ENCODE peak calls at places on chromosomes 5 and 9, in eight cellular contexts. One of them, this sample, is unnamed.

GRCh38 chr9:138010274-138010800 is 132.8 kb downstream of the CACNA1B start:
- DNase-seq in HAP-1: no peak
- DNase-seq in DMS153: no peak
- DNase-seq in ureter: peak
- DNase-seq in WTC11: no peak
- DNase-seq in T47D: no peak
- DNase-seq in CD14-positive monocyte: peak
- DNase-seq in HT1080: no peak
- DNase-seq in this sample: no peak

GRCh38 chr5:137696481-137696880 is 39.4 kb downstream of the KLHL3 start:
- DNase-seq in T47D: no peak
- DNase-seq in CD14-positive monocyte: no peak
- DNase-seq in HAP-1: no peak
- DNase-seq in DMS153: no peak
- DNase-seq in WTC11: no peak
- DNase-seq in HT1080: peak
- DNase-seq in ureter: no peak
- DNase-seq in this sample: no peak

GRCh38 chr5:59766394-59766793 is 127.1 kb downstream of the PDE4D start:
- DNase-seq in T47D: no peak
- DNase-seq in DMS153: peak
- DNase-seq in ureter: peak
- DNase-seq in WTC11: no peak
- DNase-seq in HT1080: no peak
- DNase-seq in CD14-positive monocyte: no peak
- DNase-seq in HAP-1: no peak
- DNase-seq in this sample: no peak

GRCh38 chr9:21690561-21690960 is 111.9 kb upstream of the MTAP start:
- DNase-seq in T47D: no peak
- DNase-seq in HT1080: no peak
- DNase-seq in WTC11: no peak
- DNase-seq in DMS153: no peak
- DNase-seq in CD14-positive monocyte: no peak
- DNase-seq in HAP-1: no peak
- DNase-seq in ureter: no peak
- DNase-seq in this sample: no peak

GRCh38 chr5:77486344-77486962 is 5.7 kb downstream of the WDR41 start:
- DNase-seq in DMS153: peak
- DNase-seq in HT1080: no peak
- DNase-seq in T47D: no peak
- DNase-seq in ureter: peak
- DNase-seq in WTC11: no peak
- DNase-seq in HAP-1: no peak
- DNase-seq in CD14-positive monocyte: no peak
- DNase-seq in this sample: no peak

GRCh38 chr5:154157483-154158378 is 32.8 kb upstream of the GALNT10 start:
- DNase-seq in DMS153: no peak
- DNase-seq in HT1080: no peak
- DNase-seq in CD14-positive monocyte: no peak
- DNase-seq in ureter: no peak
- DNase-seq in WTC11: peak
- DNase-seq in HAP-1: no peak
- DNase-seq in T47D: no peak
- DNase-seq in this sample: no peak

GRCh38 chr9:4375424-4376195 is 75.7 kb upstream of the GLIS3 start:
- DNase-seq in WTC11: no peak
- DNase-seq in ureter: no peak
- DNase-seq in HT1080: peak
- DNase-seq in CD14-positive monocyte: no peak
- DNase-seq in T47D: no peak
- DNase-seq in HAP-1: peak
- DNase-seq in DMS153: no peak
- DNase-seq in this sample: no peak

GRCh38 chr9:96158909-96159575 is 142.9 kb downstream of the HSD17B3 start:
- DNase-seq in HAP-1: no peak
- DNase-seq in WTC11: no peak
- DNase-seq in CD14-positive monocyte: no peak
- DNase-seq in HT1080: peak
- DNase-seq in DMS153: no peak
- DNase-seq in ureter: no peak
- DNase-seq in T47D: no peak
- DNase-seq in this sample: no peak

GRCh38 chr5:139650031-139650688 is 2.0 kb downstream of the CXXC5 start:
- DNase-seq in DMS153: no peak
- DNase-seq in CD14-positive monocyte: no peak
- DNase-seq in HT1080: no peak
- DNase-seq in ureter: peak
- DNase-seq in WTC11: peak
- DNase-seq in HAP-1: peak
- DNase-seq in T47D: no peak
- DNase-seq in this sample: no peak

GRCh38 chr5:121430538-121430937 is 421.1 kb upstream of the FTMT start:
- DNase-seq in WTC11: no peak
- DNase-seq in HAP-1: no peak
- DNase-seq in ureter: no peak
- DNase-seq in DMS153: no peak
- DNase-seq in T47D: no peak
- DNase-seq in CD14-positive monocyte: no peak
- DNase-seq in HT1080: peak
- DNase-seq in this sample: no peak

GRCh38 chr9:136361757-136362449 is 1.6 kb downstream of the DNLZ start:
- DNase-seq in WTC11: no peak
- DNase-seq in ureter: no peak
- DNase-seq in HT1080: no peak
- DNase-seq in T47D: no peak
- DNase-seq in DMS153: no peak
- DNase-seq in HAP-1: no peak
- DNase-seq in CD14-positive monocyte: no peak
- DNase-seq in this sample: no peak

GRCh38 chr5:147859962-147860640 is 18.4 kb upstream of the SCGB3A2 start:
- DNase-seq in CD14-positive monocyte: no peak
- DNase-seq in ureter: no peak
- DNase-seq in DMS153: no peak
- DNase-seq in T47D: no peak
- DNase-seq in HAP-1: no peak
- DNase-seq in HT1080: no peak
- DNase-seq in WTC11: no peak
- DNase-seq in this sample: no peak

GRCh38 chr5:1118738-1119137 is 6.9 kb upstream of the SLC12A7 start:
- DNase-seq in HT1080: no peak
- DNase-seq in T47D: no peak
- DNase-seq in ureter: no peak
- DNase-seq in CD14-positive monocyte: no peak
- DNase-seq in HAP-1: no peak
- DNase-seq in DMS153: peak
- DNase-seq in WTC11: no peak
- DNase-seq in this sample: no peak

GRCh38 chr5:172194985-172195774 is 1.2 kb downstream of the EFCAB9 start:
- DNase-seq in HAP-1: no peak
- DNase-seq in ureter: peak
- DNase-seq in WTC11: no peak
- DNase-seq in DMS153: no peak
- DNase-seq in CD14-positive monocyte: no peak
- DNase-seq in HT1080: no peak
- DNase-seq in T47D: no peak
- DNase-seq in this sample: no peak

GRCh38 chr9:137242329-137243204 is 1.5 kb downstream of the TUBB4B start:
- DNase-seq in HT1080: no peak
- DNase-seq in ureter: no peak
- DNase-seq in DMS153: no peak
- DNase-seq in HAP-1: no peak
- DNase-seq in WTC11: no peak
- DNase-seq in CD14-positive monocyte: no peak
- DNase-seq in T47D: no peak
- DNase-seq in this sample: no peak

GRCh38 chr5:76527685-76528161 is 95.5 kb downstream of the F2RL2 start:
- DNase-seq in T47D: no peak
- DNase-seq in WTC11: no peak
- DNase-seq in CD14-positive monocyte: no peak
- DNase-seq in ureter: no peak
- DNase-seq in DMS153: no peak
- DNase-seq in HAP-1: peak
- DNase-seq in HT1080: no peak
- DNase-seq in this sample: no peak

GRCh38 chr9:129319938-129320481 is 141.9 kb upstream of the IER5L start:
- DNase-seq in CD14-positive monocyte: no peak
- DNase-seq in WTC11: no peak
- DNase-seq in T47D: no peak
- DNase-seq in HT1080: no peak
- DNase-seq in HAP-1: no peak
- DNase-seq in ureter: no peak
- DNase-seq in DMS153: no peak
- DNase-seq in this sample: no peak

GRCh38 chr9:127281887-127282286 is 17.3 kb downstream of the GARNL3 start:
- DNase-seq in CD14-positive monocyte: no peak
- DNase-seq in WTC11: no peak
- DNase-seq in DMS153: no peak
- DNase-seq in HT1080: no peak
- DNase-seq in T47D: no peak
- DNase-seq in HAP-1: no peak
- DNase-seq in ureter: no peak
- DNase-seq in this sample: no peak

GRCh38 chr5:59099270-59099994 is 516.6 kb downstream of the RAB3C start:
- DNase-seq in HT1080: peak
- DNase-seq in ureter: no peak
- DNase-seq in DMS153: no peak
- DNase-seq in T47D: no peak
- DNase-seq in CD14-positive monocyte: no peak
- DNase-seq in WTC11: no peak
- DNase-seq in HAP-1: no peak
- DNase-seq in this sample: peak

GRCh38 chr9:35563791-35564197 is 41.3 kb upstream of the TESK1 start:
- DNase-seq in T47D: no peak
- DNase-seq in ureter: no peak
- DNase-seq in HT1080: no peak
- DNase-seq in DMS153: no peak
- DNase-seq in WTC11: peak
- DNase-seq in CD14-positive monocyte: no peak
- DNase-seq in HAP-1: no peak
- DNase-seq in this sample: no peak

GRCh38 chr9:112166176-112167140 is 8.6 kb downstream of the SUSD1 start:
- DNase-seq in T47D: no peak
- DNase-seq in HT1080: peak
- DNase-seq in HAP-1: no peak
- DNase-seq in DMS153: no peak
- DNase-seq in CD14-positive monocyte: no peak
- DNase-seq in ureter: no peak
- DNase-seq in WTC11: no peak
- DNase-seq in this sample: no peak

GRCh38 chr5:56557198-56557597 is 258.2 kb upstream of the MAP3K1 start:
- DNase-seq in CD14-positive monocyte: no peak
- DNase-seq in T47D: no peak
- DNase-seq in WTC11: no peak
- DNase-seq in HAP-1: no peak
- DNase-seq in HT1080: no peak
- DNase-seq in DMS153: no peak
- DNase-seq in ureter: no peak
- DNase-seq in this sample: no peak

GRCh38 chr9:114507726-114508125 is 2.5 kb upstream of the WHRN start:
- DNase-seq in HT1080: peak
- DNase-seq in T47D: peak
- DNase-seq in HAP-1: peak
- DNase-seq in DMS153: peak
- DNase-seq in CD14-positive monocyte: no peak
- DNase-seq in WTC11: no peak
- DNase-seq in ureter: no peak
- DNase-seq in this sample: no peak

GRCh38 chr9:134595014-134595413 is 46.6 kb upstream of the COL5A1 start:
- DNase-seq in HAP-1: no peak
- DNase-seq in DMS153: no peak
- DNase-seq in WTC11: no peak
- DNase-seq in ureter: no peak
- DNase-seq in HT1080: no peak
- DNase-seq in T47D: no peak
- DNase-seq in CD14-positive monocyte: no peak
- DNase-seq in this sample: no peak

GRCh38 chr5:69368458-69369368 is 607 bp downstream of the AK6 start:
- DNase-seq in HT1080: no peak
- DNase-seq in CD14-positive monocyte: no peak
- DNase-seq in HAP-1: peak
- DNase-seq in WTC11: no peak
- DNase-seq in ureter: no peak
- DNase-seq in DMS153: no peak
- DNase-seq in T47D: no peak
- DNase-seq in this sample: no peak

GRCh38 chr9:71748280-71748743 is 20.0 kb downstream of the CEMIP2 start:
- DNase-seq in ureter: no peak
- DNase-seq in WTC11: no peak
- DNase-seq in CD14-positive monocyte: no peak
- DNase-seq in HAP-1: no peak
- DNase-seq in T47D: no peak
- DNase-seq in DMS153: no peak
- DNase-seq in HT1080: peak
- DNase-seq in this sample: no peak

GRCh38 chr5:177344891-177345290 is 6.6 kb downstream of the LMAN2 start:
- DNase-seq in CD14-positive monocyte: no peak
- DNase-seq in HAP-1: no peak
- DNase-seq in WTC11: no peak
- DNase-seq in DMS153: no peak
- DNase-seq in ureter: no peak
- DNase-seq in T47D: no peak
- DNase-seq in HT1080: no peak
- DNase-seq in this sample: no peak

GRCh38 chr9:124392855-124393460 is 22.3 kb downstream of the PSMB7 start:
- DNase-seq in CD14-positive monocyte: no peak
- DNase-seq in HT1080: peak
- DNase-seq in ureter: no peak
- DNase-seq in HAP-1: peak
- DNase-seq in T47D: no peak
- DNase-seq in WTC11: peak
- DNase-seq in DMS153: peak
- DNase-seq in this sample: no peak

GRCh38 chr5:80216753-80217596 is 38.9 kb downstream of the SERINC5 start:
- DNase-seq in CD14-positive monocyte: no peak
- DNase-seq in ureter: peak
- DNase-seq in DMS153: no peak
- DNase-seq in HT1080: no peak
- DNase-seq in WTC11: no peak
- DNase-seq in T47D: no peak
- DNase-seq in HAP-1: no peak
- DNase-seq in this sample: no peak

GRCh38 chr5:125961150-125961549 is 462.1 kb upstream of the GRAMD2B start:
- DNase-seq in T47D: no peak
- DNase-seq in HT1080: no peak
- DNase-seq in WTC11: no peak
- DNase-seq in ureter: no peak
- DNase-seq in DMS153: no peak
- DNase-seq in CD14-positive monocyte: no peak
- DNase-seq in HAP-1: no peak
- DNase-seq in this sample: no peak

GRCh38 chr5:10645146-10645545 is 81.3 kb downstream of the ANKRD33B start:
- DNase-seq in DMS153: no peak
- DNase-seq in HT1080: peak
- DNase-seq in T47D: no peak
- DNase-seq in HAP-1: no peak
- DNase-seq in ureter: no peak
- DNase-seq in CD14-positive monocyte: no peak
- DNase-seq in WTC11: no peak
- DNase-seq in this sample: no peak

GRCh38 chr9:128125575-128126354 is 1.8 kb downstream of the PTGES2 start:
- DNase-seq in T47D: no peak
- DNase-seq in DMS153: no peak
- DNase-seq in WTC11: no peak
- DNase-seq in HT1080: no peak
- DNase-seq in CD14-positive monocyte: peak
- DNase-seq in ureter: no peak
- DNase-seq in HAP-1: no peak
- DNase-seq in this sample: no peak

GRCh38 chr5:59542841-59543825 is 350.4 kb downstream of the PDE4D start:
- DNase-seq in WTC11: no peak
- DNase-seq in DMS153: peak
- DNase-seq in HAP-1: no peak
- DNase-seq in HT1080: no peak
- DNase-seq in T47D: no peak
- DNase-seq in ureter: no peak
- DNase-seq in CD14-positive monocyte: no peak
- DNase-seq in this sample: no peak